ENCODE peak calls at places on chromosomes 13 and 19, in nine cellular contexts. One of them, this sample, is unnamed.

GRCh38 chr13:44107357-44108121 is 227.8 kb downstream of the LACC1 start:
- DNase-seq in IMR-90: no peak
- DNase-seq in breast epithelium: no peak
- DNase-seq in psoas muscle: no peak
- DNase-seq in naive thymus-derived CD4-positive, alpha-beta T cell: no peak
- DNase-seq in HCT116: no peak
- DNase-seq in small intestine: peak; percentile 94
- DNase-seq in mesenchymal stem cell: no peak
- DNase-seq in uterus: no peak
- DNase-seq in this sample: peak; percentile 44

GRCh38 chr19:16930753-16931152 is 42.0 kb downstream of the F2RL3 start:
- DNase-seq in IMR-90: no peak
- DNase-seq in breast epithelium: no peak
- DNase-seq in psoas muscle: no peak
- DNase-seq in naive thymus-derived CD4-positive, alpha-beta T cell: no peak
- DNase-seq in HCT116: no peak
- DNase-seq in small intestine: no peak
- DNase-seq in mesenchymal stem cell: no peak
- DNase-seq in uterus: no peak
- DNase-seq in this sample: no peak

GRCh38 chr13:56510836-56511235 is 629.9 kb upstream of the PRR20A start:
- DNase-seq in IMR-90: no peak
- DNase-seq in breast epithelium: no peak
- DNase-seq in psoas muscle: no peak
- DNase-seq in naive thymus-derived CD4-positive, alpha-beta T cell: no peak
- DNase-seq in HCT116: no peak
- DNase-seq in small intestine: no peak
- DNase-seq in mesenchymal stem cell: no peak
- DNase-seq in uterus: no peak
- DNase-seq in this sample: no peak

GRCh38 chr19:45076029-45076850 is at the start of gene ZNF296:
- DNase-seq in IMR-90: no peak
- DNase-seq in breast epithelium: peak; percentile 83
- DNase-seq in psoas muscle: peak; percentile 88
- DNase-seq in naive thymus-derived CD4-positive, alpha-beta T cell: peak; percentile 59
- DNase-seq in HCT116: peak; percentile 75
- DNase-seq in small intestine: peak; percentile 89
- DNase-seq in mesenchymal stem cell: peak; percentile 51
- DNase-seq in uterus: peak; percentile 51
- DNase-seq in this sample: no peak

GRCh38 chr13:35592457-35592856 is 116.0 kb upstream of the MAB21L1 start:
- DNase-seq in IMR-90: no peak
- DNase-seq in breast epithelium: no peak
- DNase-seq in psoas muscle: no peak
- DNase-seq in naive thymus-derived CD4-positive, alpha-beta T cell: no peak
- DNase-seq in HCT116: no peak
- DNase-seq in small intestine: no peak
- DNase-seq in mesenchymal stem cell: no peak
- DNase-seq in uterus: no peak
- DNase-seq in this sample: no peak

GRCh38 chr13:66585669-66586203 is 644.4 kb downstream of the PCDH9 start:
- DNase-seq in IMR-90: no peak
- DNase-seq in breast epithelium: no peak
- DNase-seq in psoas muscle: no peak
- DNase-seq in naive thymus-derived CD4-positive, alpha-beta T cell: no peak
- DNase-seq in HCT116: no peak
- DNase-seq in small intestine: no peak
- DNase-seq in mesenchymal stem cell: no peak
- DNase-seq in uterus: no peak
- DNase-seq in this sample: no peak

GRCh38 chr19:42216653-42217521 is 590 bp downstream of the DEDD2 start:
- DNase-seq in IMR-90: peak; percentile 16
- DNase-seq in breast epithelium: peak; percentile 60
- DNase-seq in psoas muscle: peak; percentile 78
- DNase-seq in naive thymus-derived CD4-positive, alpha-beta T cell: peak; percentile 27
- DNase-seq in HCT116: no peak
- DNase-seq in small intestine: peak; percentile 56
- DNase-seq in mesenchymal stem cell: peak; percentile 58
- DNase-seq in uterus: peak; percentile 55
- DNase-seq in this sample: no peak

GRCh38 chr13:34943675-34944634 is 1.9 kb downstream of the NBEA start:
- DNase-seq in IMR-90: no peak
- DNase-seq in breast epithelium: no peak
- DNase-seq in psoas muscle: no peak
- DNase-seq in naive thymus-derived CD4-positive, alpha-beta T cell: peak; percentile 16
- DNase-seq in HCT116: no peak
- DNase-seq in small intestine: no peak
- DNase-seq in mesenchymal stem cell: no peak
- DNase-seq in uterus: no peak
- DNase-seq in this sample: no peak

GRCh38 chr19:6835501-6835900 is 51.9 kb upstream of the ADGRE1 start:
- DNase-seq in IMR-90: no peak
- DNase-seq in breast epithelium: no peak
- DNase-seq in psoas muscle: no peak
- DNase-seq in naive thymus-derived CD4-positive, alpha-beta T cell: no peak
- DNase-seq in HCT116: no peak
- DNase-seq in small intestine: no peak
- DNase-seq in mesenchymal stem cell: no peak
- DNase-seq in uterus: no peak
- DNase-seq in this sample: no peak

GRCh38 chr19:6834433-6834832 is 52.9 kb upstream of the ADGRE1 start:
- DNase-seq in IMR-90: no peak
- DNase-seq in breast epithelium: no peak
- DNase-seq in psoas muscle: no peak
- DNase-seq in naive thymus-derived CD4-positive, alpha-beta T cell: no peak
- DNase-seq in HCT116: no peak
- DNase-seq in small intestine: no peak
- DNase-seq in mesenchymal stem cell: no peak
- DNase-seq in uterus: no peak
- DNase-seq in this sample: no peak

GRCh38 chr19:6837525-6837924 is 49.9 kb upstream of the ADGRE1 start:
- DNase-seq in IMR-90: no peak
- DNase-seq in breast epithelium: no peak
- DNase-seq in psoas muscle: no peak
- DNase-seq in naive thymus-derived CD4-positive, alpha-beta T cell: no peak
- DNase-seq in HCT116: no peak
- DNase-seq in small intestine: no peak
- DNase-seq in mesenchymal stem cell: no peak
- DNase-seq in uterus: no peak
- DNase-seq in this sample: no peak

GRCh38 chr19:6832412-6832811 is 55.0 kb upstream of the ADGRE1 start:
- DNase-seq in IMR-90: no peak
- DNase-seq in breast epithelium: no peak
- DNase-seq in psoas muscle: no peak
- DNase-seq in naive thymus-derived CD4-positive, alpha-beta T cell: no peak
- DNase-seq in HCT116: no peak
- DNase-seq in small intestine: no peak
- DNase-seq in mesenchymal stem cell: no peak
- DNase-seq in uterus: no peak
- DNase-seq in this sample: no peak

DNA sequence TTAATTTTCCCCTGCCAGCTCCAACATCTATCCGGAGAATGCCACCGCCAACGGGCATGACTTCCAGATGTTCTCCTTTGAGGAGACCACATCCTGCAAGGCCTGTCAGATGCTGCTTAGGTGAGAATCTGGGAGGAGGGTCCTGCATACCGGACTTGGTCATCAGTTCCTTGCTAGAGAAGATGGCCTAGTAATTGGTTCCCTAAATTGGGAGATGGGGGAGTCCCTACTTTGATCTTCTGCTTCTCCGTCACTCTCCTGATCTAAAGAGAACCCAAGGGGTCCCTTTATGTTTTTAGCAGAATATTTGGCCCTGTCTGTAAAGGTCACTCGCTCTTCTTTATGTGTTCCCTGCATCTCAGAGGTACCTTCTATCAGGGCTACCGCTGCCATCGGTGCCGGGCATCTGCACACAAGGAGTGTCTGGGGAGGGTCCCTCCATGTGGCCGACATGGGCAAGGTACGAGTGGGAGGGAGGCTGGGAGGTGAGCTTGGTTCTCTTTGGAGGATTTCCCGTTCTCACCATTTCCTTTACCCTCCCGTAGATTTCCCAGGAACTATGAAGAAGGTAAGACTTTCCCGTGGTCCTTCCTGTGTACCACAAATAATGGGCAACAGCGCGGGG is 54.1 kb upstream of the ADGRE1 start:
- DNase-seq in IMR-90: no peak
- DNase-seq in breast epithelium: no peak
- DNase-seq in psoas muscle: no peak
- DNase-seq in naive thymus-derived CD4-positive, alpha-beta T cell: no peak
- DNase-seq in HCT116: no peak
- DNase-seq in small intestine: no peak
- DNase-seq in mesenchymal stem cell: no peak
- DNase-seq in uterus: no peak
- DNase-seq in this sample: no peak
- H3K27ac ChIP-seq in IMR-90: no peak overlapping the region
- H3K27ac ChIP-seq in breast epithelium: no peak overlapping the region
- H3K27ac ChIP-seq in psoas muscle: no peak overlapping the region
- H3K27ac ChIP-seq in naive thymus-derived CD4-positive, alpha-beta T cell: no peak overlapping the region
- H3K27ac ChIP-seq in HCT116: no peak overlapping the region
- H3K27ac ChIP-seq in small intestine: no peak overlapping the region
- H3K27ac ChIP-seq in mesenchymal stem cell: no peak overlapping the region
- H3K27ac ChIP-seq in uterus: no peak overlapping the region
- H3K27ac ChIP-seq in this sample: no peak overlapping the region

GRCh38 chr19:15397236-15397635 is 17.6 kb upstream of the AKAP8 start:
- DNase-seq in IMR-90: no peak
- DNase-seq in breast epithelium: no peak
- DNase-seq in psoas muscle: no peak
- DNase-seq in naive thymus-derived CD4-positive, alpha-beta T cell: no peak
- DNase-seq in HCT116: no peak
- DNase-seq in small intestine: no peak
- DNase-seq in mesenchymal stem cell: no peak
- DNase-seq in uterus: no peak
- DNase-seq in this sample: no peak

GRCh38 chr19:15398501-15399233 is 19.1 kb upstream of the AKAP8 start:
- DNase-seq in IMR-90: no peak
- DNase-seq in breast epithelium: no peak
- DNase-seq in psoas muscle: peak; percentile 92
- DNase-seq in naive thymus-derived CD4-positive, alpha-beta T cell: no peak
- DNase-seq in HCT116: no peak
- DNase-seq in small intestine: no peak
- DNase-seq in mesenchymal stem cell: no peak
- DNase-seq in uterus: no peak
- DNase-seq in this sample: no peak

GRCh38 chr19:15399234-15399515 is 19.6 kb upstream of the AKAP8 start:
- DNase-seq in IMR-90: no peak
- DNase-seq in breast epithelium: no peak
- DNase-seq in psoas muscle: no peak
- DNase-seq in naive thymus-derived CD4-positive, alpha-beta T cell: no peak
- DNase-seq in HCT116: no peak
- DNase-seq in small intestine: no peak
- DNase-seq in mesenchymal stem cell: no peak
- DNase-seq in uterus: no peak
- DNase-seq in this sample: no peak

GRCh38 chr19:15396436-15396835 is 16.8 kb upstream of the AKAP8 start:
- DNase-seq in IMR-90: no peak
- DNase-seq in breast epithelium: no peak
- DNase-seq in psoas muscle: no peak
- DNase-seq in naive thymus-derived CD4-positive, alpha-beta T cell: no peak
- DNase-seq in HCT116: no peak
- DNase-seq in small intestine: no peak
- DNase-seq in mesenchymal stem cell: no peak
- DNase-seq in uterus: no peak
- DNase-seq in this sample: no peak

GRCh38 chr19:15397782-15398181 is 18.2 kb upstream of the AKAP8 start:
- DNase-seq in IMR-90: no peak
- DNase-seq in breast epithelium: no peak
- DNase-seq in psoas muscle: no peak
- DNase-seq in naive thymus-derived CD4-positive, alpha-beta T cell: no peak
- DNase-seq in HCT116: no peak
- DNase-seq in small intestine: no peak
- DNase-seq in mesenchymal stem cell: no peak
- DNase-seq in uterus: no peak
- DNase-seq in this sample: no peak
- H3K27ac ChIP-seq in IMR-90: no peak overlapping the region
- H3K27ac ChIP-seq in breast epithelium: no peak overlapping the region
- H3K27ac ChIP-seq in psoas muscle: no peak overlapping the region
- H3K27ac ChIP-seq in naive thymus-derived CD4-positive, alpha-beta T cell: no peak overlapping the region
- H3K27ac ChIP-seq in HCT116: no peak overlapping the region
- H3K27ac ChIP-seq in small intestine: no peak overlapping the region
- H3K27ac ChIP-seq in mesenchymal stem cell: no peak overlapping the region
- H3K27ac ChIP-seq in uterus: no peak overlapping the region
- H3K27ac ChIP-seq in this sample: no peak overlapping the region

GRCh38 chr13:30906411-30906990 is 430 bp downstream of the MEDAG start:
- DNase-seq in IMR-90: no peak
- DNase-seq in breast epithelium: no peak
- DNase-seq in psoas muscle: no peak
- DNase-seq in naive thymus-derived CD4-positive, alpha-beta T cell: no peak
- DNase-seq in HCT116: no peak
- DNase-seq in small intestine: no peak
- DNase-seq in mesenchymal stem cell: no peak
- DNase-seq in uterus: peak; percentile 33
- DNase-seq in this sample: no peak
- H3K27ac ChIP-seq in IMR-90: no peak overlapping the region
- H3K27ac ChIP-seq in breast epithelium: peak overlapping the region; percentile 77
- H3K27ac ChIP-seq in psoas muscle: peak overlapping the region; percentile 64
- H3K27ac ChIP-seq in naive thymus-derived CD4-positive, alpha-beta T cell: no peak overlapping the region
- H3K27ac ChIP-seq in HCT116: no peak overlapping the region
- H3K27ac ChIP-seq in small intestine: no peak overlapping the region
- H3K27ac ChIP-seq in mesenchymal stem cell: no peak overlapping the region
- H3K27ac ChIP-seq in uterus: peak overlapping the region; percentile 84
- H3K27ac ChIP-seq in this sample: no peak overlapping the region

GRCh38 chr19:37572203-37572602 is 22.4 kb downstream of the ZNF571 start:
- DNase-seq in IMR-90: peak; percentile 22
- DNase-seq in breast epithelium: no peak
- DNase-seq in psoas muscle: no peak
- DNase-seq in naive thymus-derived CD4-positive, alpha-beta T cell: no peak
- DNase-seq in HCT116: no peak
- DNase-seq in small intestine: no peak
- DNase-seq in mesenchymal stem cell: no peak
- DNase-seq in uterus: no peak
- DNase-seq in this sample: no peak
- H3K27ac ChIP-seq in IMR-90: no peak overlapping the region
- H3K27ac ChIP-seq in breast epithelium: no peak overlapping the region
- H3K27ac ChIP-seq in psoas muscle: no peak overlapping the region
- H3K27ac ChIP-seq in naive thymus-derived CD4-positive, alpha-beta T cell: no peak overlapping the region
- H3K27ac ChIP-seq in HCT116: no peak overlapping the region
- H3K27ac ChIP-seq in small intestine: no peak overlapping the region
- H3K27ac ChIP-seq in mesenchymal stem cell: no peak overlapping the region
- H3K27ac ChIP-seq in uterus: no peak overlapping the region
- H3K27ac ChIP-seq in this sample: no peak overlapping the region